ENCODE peak calls at places on chromosomes 2 and 18, in nine cellular contexts. One of them, this sample, is unnamed.

GRCh38 chr2:16614314-16614860 is 51.2 kb downstream of the CYRIA start:
- DNase-seq in heart right ventricle: no peak
- DNase-seq in OCI-M1: peak
- DNase-seq in neuronal stem cell: no peak
- DNase-seq in Karpas-422: no peak
- DNase-seq in activated T-helper 9 cell treated with anti-CD3 and anti-CD28 coated beads, Interleukin-2, amount 50 U/mL, for 16 hours: no peak
- DNase-seq in NCI-H1092 treated with DMSO at 0.1 percent for 48 hours: peak
- DNase-seq in ovary: no peak
- DNase-seq in activated CD4-positive, alpha-beta T cell treated with anti-CD3 and anti-CD28 coated beads, Interleukin-2, amount 50 U/mL, for 1 hour: no peak
- DNase-seq in this sample: no peak

GRCh38 chr2:11236335-11236734 is 81.1 kb downstream of the SLC66A3 start:
- DNase-seq in heart right ventricle: no peak
- DNase-seq in OCI-M1: peak
- DNase-seq in neuronal stem cell: no peak
- DNase-seq in Karpas-422: no peak
- DNase-seq in activated T-helper 9 cell treated with anti-CD3 and anti-CD28 coated beads, Interleukin-2, amount 50 U/mL, for 16 hours: no peak
- DNase-seq in NCI-H1092 treated with DMSO at 0.1 percent for 48 hours: no peak
- DNase-seq in ovary: no peak
- DNase-seq in activated CD4-positive, alpha-beta T cell treated with anti-CD3 and anti-CD28 coated beads, Interleukin-2, amount 50 U/mL, for 1 hour: no peak
- DNase-seq in this sample: no peak

GRCh38 chr2:193101591-193101990 is 906.9 kb upstream of the TMEFF2 start:
- DNase-seq in heart right ventricle: no peak
- DNase-seq in OCI-M1: no peak
- DNase-seq in neuronal stem cell: no peak
- DNase-seq in Karpas-422: no peak
- DNase-seq in activated T-helper 9 cell treated with anti-CD3 and anti-CD28 coated beads, Interleukin-2, amount 50 U/mL, for 16 hours: no peak
- DNase-seq in NCI-H1092 treated with DMSO at 0.1 percent for 48 hours: no peak
- DNase-seq in ovary: no peak
- DNase-seq in activated CD4-positive, alpha-beta T cell treated with anti-CD3 and anti-CD28 coated beads, Interleukin-2, amount 50 U/mL, for 1 hour: no peak
- DNase-seq in this sample: no peak

GRCh38 chr18:33157893-33158292 is 282.6 kb downstream of the CCDC178 start:
- DNase-seq in heart right ventricle: no peak
- DNase-seq in OCI-M1: peak
- DNase-seq in neuronal stem cell: no peak
- DNase-seq in Karpas-422: no peak
- DNase-seq in activated T-helper 9 cell treated with anti-CD3 and anti-CD28 coated beads, Interleukin-2, amount 50 U/mL, for 16 hours: no peak
- DNase-seq in NCI-H1092 treated with DMSO at 0.1 percent for 48 hours: no peak
- DNase-seq in ovary: no peak
- DNase-seq in activated CD4-positive, alpha-beta T cell treated with anti-CD3 and anti-CD28 coated beads, Interleukin-2, amount 50 U/mL, for 1 hour: no peak
- DNase-seq in this sample: no peak

GRCh38 chr2:73970850-73971471 is 13.7 kb upstream of the TET3 start:
- DNase-seq in heart right ventricle: peak
- DNase-seq in OCI-M1: peak
- DNase-seq in neuronal stem cell: no peak
- DNase-seq in Karpas-422: no peak
- DNase-seq in activated T-helper 9 cell treated with anti-CD3 and anti-CD28 coated beads, Interleukin-2, amount 50 U/mL, for 16 hours: peak
- DNase-seq in NCI-H1092 treated with DMSO at 0.1 percent for 48 hours: peak
- DNase-seq in ovary: peak
- DNase-seq in activated CD4-positive, alpha-beta T cell treated with anti-CD3 and anti-CD28 coated beads, Interleukin-2, amount 50 U/mL, for 1 hour: peak
- DNase-seq in this sample: no peak

GRCh38 chr2:214542866-214543265 is 132.0 kb downstream of the VWC2L start:
- DNase-seq in heart right ventricle: no peak
- DNase-seq in OCI-M1: no peak
- DNase-seq in neuronal stem cell: no peak
- DNase-seq in Karpas-422: no peak
- DNase-seq in activated T-helper 9 cell treated with anti-CD3 and anti-CD28 coated beads, Interleukin-2, amount 50 U/mL, for 16 hours: no peak
- DNase-seq in NCI-H1092 treated with DMSO at 0.1 percent for 48 hours: no peak
- DNase-seq in ovary: no peak
- DNase-seq in activated CD4-positive, alpha-beta T cell treated with anti-CD3 and anti-CD28 coated beads, Interleukin-2, amount 50 U/mL, for 1 hour: no peak
- DNase-seq in this sample: no peak

GRCh38 chr2:236177967-236178909 is 10.1 kb upstream of the GBX2 start:
- DNase-seq in heart right ventricle: peak
- DNase-seq in OCI-M1: peak
- DNase-seq in neuronal stem cell: peak
- DNase-seq in Karpas-422: no peak
- DNase-seq in activated T-helper 9 cell treated with anti-CD3 and anti-CD28 coated beads, Interleukin-2, amount 50 U/mL, for 16 hours: no peak
- DNase-seq in NCI-H1092 treated with DMSO at 0.1 percent for 48 hours: peak
- DNase-seq in ovary: peak
- DNase-seq in activated CD4-positive, alpha-beta T cell treated with anti-CD3 and anti-CD28 coated beads, Interleukin-2, amount 50 U/mL, for 1 hour: no peak
- DNase-seq in this sample: peak

GRCh38 chr2:240287496-240288086 is 147.1 kb upstream of the OTOS start:
- DNase-seq in heart right ventricle: no peak
- DNase-seq in OCI-M1: no peak
- DNase-seq in neuronal stem cell: no peak
- DNase-seq in Karpas-422: no peak
- DNase-seq in activated T-helper 9 cell treated with anti-CD3 and anti-CD28 coated beads, Interleukin-2, amount 50 U/mL, for 16 hours: no peak
- DNase-seq in NCI-H1092 treated with DMSO at 0.1 percent for 48 hours: no peak
- DNase-seq in ovary: no peak
- DNase-seq in activated CD4-positive, alpha-beta T cell treated with anti-CD3 and anti-CD28 coated beads, Interleukin-2, amount 50 U/mL, for 1 hour: no peak
- DNase-seq in this sample: no peak

GRCh38 chr2:198063242-198063641 is 258.8 kb downstream of the PLCL1 start:
- DNase-seq in heart right ventricle: no peak
- DNase-seq in OCI-M1: no peak
- DNase-seq in neuronal stem cell: no peak
- DNase-seq in Karpas-422: no peak
- DNase-seq in activated T-helper 9 cell treated with anti-CD3 and anti-CD28 coated beads, Interleukin-2, amount 50 U/mL, for 16 hours: no peak
- DNase-seq in NCI-H1092 treated with DMSO at 0.1 percent for 48 hours: no peak
- DNase-seq in ovary: no peak
- DNase-seq in activated CD4-positive, alpha-beta T cell treated with anti-CD3 and anti-CD28 coated beads, Interleukin-2, amount 50 U/mL, for 1 hour: no peak
- DNase-seq in this sample: no peak

GRCh38 chr2:126527836-126528490 is 128.0 kb upstream of the GYPC start:
- DNase-seq in heart right ventricle: peak
- DNase-seq in OCI-M1: peak
- DNase-seq in neuronal stem cell: no peak
- DNase-seq in Karpas-422: peak
- DNase-seq in activated T-helper 9 cell treated with anti-CD3 and anti-CD28 coated beads, Interleukin-2, amount 50 U/mL, for 16 hours: peak
- DNase-seq in NCI-H1092 treated with DMSO at 0.1 percent for 48 hours: peak
- DNase-seq in ovary: peak
- DNase-seq in activated CD4-positive, alpha-beta T cell treated with anti-CD3 and anti-CD28 coated beads, Interleukin-2, amount 50 U/mL, for 1 hour: peak
- DNase-seq in this sample: peak

GRCh38 chr2:170660406-170660805 is 54.7 kb upstream of the SP5 start:
- DNase-seq in heart right ventricle: no peak
- DNase-seq in OCI-M1: no peak
- DNase-seq in neuronal stem cell: no peak
- DNase-seq in Karpas-422: no peak
- DNase-seq in activated T-helper 9 cell treated with anti-CD3 and anti-CD28 coated beads, Interleukin-2, amount 50 U/mL, for 16 hours: no peak
- DNase-seq in NCI-H1092 treated with DMSO at 0.1 percent for 48 hours: peak
- DNase-seq in ovary: no peak
- DNase-seq in activated CD4-positive, alpha-beta T cell treated with anti-CD3 and anti-CD28 coated beads, Interleukin-2, amount 50 U/mL, for 1 hour: no peak
- DNase-seq in this sample: no peak

GRCh38 chr2:145751634-145752033 is 1231.7 kb upstream of the ZEB2 start:
- DNase-seq in heart right ventricle: no peak
- DNase-seq in OCI-M1: peak
- DNase-seq in neuronal stem cell: no peak
- DNase-seq in Karpas-422: peak
- DNase-seq in activated T-helper 9 cell treated with anti-CD3 and anti-CD28 coated beads, Interleukin-2, amount 50 U/mL, for 16 hours: no peak
- DNase-seq in NCI-H1092 treated with DMSO at 0.1 percent for 48 hours: no peak
- DNase-seq in ovary: no peak
- DNase-seq in activated CD4-positive, alpha-beta T cell treated with anti-CD3 and anti-CD28 coated beads, Interleukin-2, amount 50 U/mL, for 1 hour: no peak
- DNase-seq in this sample: peak

GRCh38 chr2:4903676-4904348 is 788.4 kb upstream of the SOX11 start:
- DNase-seq in heart right ventricle: peak
- DNase-seq in OCI-M1: no peak
- DNase-seq in neuronal stem cell: no peak
- DNase-seq in Karpas-422: no peak
- DNase-seq in activated T-helper 9 cell treated with anti-CD3 and anti-CD28 coated beads, Interleukin-2, amount 50 U/mL, for 16 hours: no peak
- DNase-seq in NCI-H1092 treated with DMSO at 0.1 percent for 48 hours: no peak
- DNase-seq in ovary: no peak
- DNase-seq in activated CD4-positive, alpha-beta T cell treated with anti-CD3 and anti-CD28 coated beads, Interleukin-2, amount 50 U/mL, for 1 hour: no peak
- DNase-seq in this sample: no peak

GRCh38 chr2:196290149-196290548 is 118.8 kb upstream of the STK17B start:
- DNase-seq in heart right ventricle: no peak
- DNase-seq in OCI-M1: no peak
- DNase-seq in neuronal stem cell: no peak
- DNase-seq in Karpas-422: no peak
- DNase-seq in activated T-helper 9 cell treated with anti-CD3 and anti-CD28 coated beads, Interleukin-2, amount 50 U/mL, for 16 hours: no peak
- DNase-seq in NCI-H1092 treated with DMSO at 0.1 percent for 48 hours: no peak
- DNase-seq in ovary: no peak
- DNase-seq in activated CD4-positive, alpha-beta T cell treated with anti-CD3 and anti-CD28 coated beads, Interleukin-2, amount 50 U/mL, for 1 hour: no peak
- DNase-seq in this sample: no peak